ENCODE peak calls at places on chromosomes 5 and 9, in five cellular contexts. G is AG04450, P is uterus, I is IMR-90, O is fibroblast of the aortic adventitia. K is an unnamed sample.

GRCh38 chr5:159515909-159516415 is 185.7 kb upstream of the IL12B start:
- DNase-seq in G (no peak), P (peak), I (peak), O (peak), K (no peak)

GRCh38 chr5:159330131-159330530 is at the start of gene IL12B:
- DNase-seq in G (no peak), P (no peak), I (peak), O (peak), K (no peak)

GRCh38 chr5:10262121-10262774 is 12.2 kb downstream of the CCT5 start:
- DNase-seq in G (no peak), P (no peak), I (no peak), O (no peak), K (no peak)

GRCh38 chr5:180646963-180647305 is 2.5 kb downstream of the FLT4 start:
- DNase-seq in G (no peak), P (no peak), I (no peak), O (no peak), K (no peak)

GRCh38 chr5:10588109-10588775 is 24.4 kb downstream of the ANKRD33B start:
- DNase-seq in G (no peak), P (no peak), I (no peak), O (no peak), K (no peak)

GRCh38 chr5:132458226-132458560 is 32.4 kb downstream of the IRF1 start:
- DNase-seq in G (no peak), P (no peak), I (peak), O (no peak), K (no peak)

GRCh38 chr9:134293576-134294227 is 32.6 kb upstream of the RXRA start:
- DNase-seq in G (no peak), P (no peak), I (no peak), O (peak), K (no peak)

GRCh38 chr5:76187386-76187785 is 104.2 kb downstream of the SV2C start:
- DNase-seq in G (no peak), P (no peak), I (no peak), O (no peak), K (no peak)

GRCh38 chr5:96963267-96963666 is 27.4 kb downstream of the LNPEP start:
- DNase-seq in G (no peak), P (peak), I (peak), O (peak), K (peak)

GRCh38 chr5:79878721-79879336 is 112.2 kb downstream of the MTX3 start:
- DNase-seq in G (no peak), P (no peak), I (no peak), O (no peak), K (no peak)

GRCh38 chr5:151234476-151235238 is 10.8 kb upstream of the CCDC69 start:
- DNase-seq in G (no peak), P (peak), I (peak), O (peak), K (peak)

GRCh38 chr5:42317575-42317974 is 105.7 kb upstream of the GHR start:
- DNase-seq in G (no peak), P (no peak), I (no peak), O (no peak), K (no peak)
- H3K4me3 ChIP-seq in G (no peak), P (no peak), I (no peak), O (no peak), K (no peak)

GRCh38 chr9:108854094-108854493 is 1.7 kb downstream of the ACTL7B start:
- DNase-seq in G (no peak), P (no peak), I (no peak), O (no peak), K (no peak)
- TF ChIP-seq CTCF in G (no peak), P (no peak), I (no peak), O (no peak), K (no peak)

GRCh38 chr5:140634103-140634502 is 1.1 kb upstream of the CD14 start:
- DNase-seq in G (no peak), P (no peak), I (no peak), O (no peak), K (no peak)

GRCh38 chr5:140631063-140631462 is 1.9 kb downstream of the CD14 start:
- DNase-seq in G (no peak), P (no peak), I (no peak), O (no peak), K (no peak)

GRCh38 chr5:140633081-140633471 is at the start of gene CD14:
- DNase-seq in G (no peak), P (no peak), I (no peak), O (peak), K (peak)

GRCh38 chr5:140631831-140632365 is 1.1 kb downstream of the CD14 start:
- DNase-seq in G (no peak), P (no peak), I (no peak), O (no peak), K (no peak)

GRCh38 chr5:140632366-140633080 is 452 bp downstream of the CD14 start:
- DNase-seq in G (no peak), P (peak), I (peak), O (peak), K (peak)
- H3K4me3 ChIP-seq in G (peak), P (peak), I (peak), O (peak), K (peak)

GRCh38 chr5:72121052-72121451 is 13.8 kb downstream of the MAP1B start:
- DNase-seq in G (no peak), P (no peak), I (no peak), O (no peak), K (no peak)

GRCh38 chr5:72123764-72124163 is 16.5 kb downstream of the MAP1B start:
- DNase-seq in G (no peak), P (no peak), I (no peak), O (no peak), K (no peak)

GRCh38 chr5:72121753-72122445 is 14.6 kb downstream of the MAP1B start:
- DNase-seq in G (no peak), P (no peak), I (no peak), O (no peak), K (no peak)

GRCh38 chr5:72125271-72125670 is 18.0 kb downstream of the MAP1B start:
- DNase-seq in G (no peak), P (no peak), I (no peak), O (no peak), K (no peak)

GRCh38 chr5:72122619-72123018 is 15.3 kb downstream of the MAP1B start:
- DNase-seq in G (no peak), P (no peak), I (no peak), O (no peak), K (no peak)
- TF ChIP-seq CTCF in G (no peak), P (no peak), I (no peak), O (no peak), K (no peak)

DNA sequence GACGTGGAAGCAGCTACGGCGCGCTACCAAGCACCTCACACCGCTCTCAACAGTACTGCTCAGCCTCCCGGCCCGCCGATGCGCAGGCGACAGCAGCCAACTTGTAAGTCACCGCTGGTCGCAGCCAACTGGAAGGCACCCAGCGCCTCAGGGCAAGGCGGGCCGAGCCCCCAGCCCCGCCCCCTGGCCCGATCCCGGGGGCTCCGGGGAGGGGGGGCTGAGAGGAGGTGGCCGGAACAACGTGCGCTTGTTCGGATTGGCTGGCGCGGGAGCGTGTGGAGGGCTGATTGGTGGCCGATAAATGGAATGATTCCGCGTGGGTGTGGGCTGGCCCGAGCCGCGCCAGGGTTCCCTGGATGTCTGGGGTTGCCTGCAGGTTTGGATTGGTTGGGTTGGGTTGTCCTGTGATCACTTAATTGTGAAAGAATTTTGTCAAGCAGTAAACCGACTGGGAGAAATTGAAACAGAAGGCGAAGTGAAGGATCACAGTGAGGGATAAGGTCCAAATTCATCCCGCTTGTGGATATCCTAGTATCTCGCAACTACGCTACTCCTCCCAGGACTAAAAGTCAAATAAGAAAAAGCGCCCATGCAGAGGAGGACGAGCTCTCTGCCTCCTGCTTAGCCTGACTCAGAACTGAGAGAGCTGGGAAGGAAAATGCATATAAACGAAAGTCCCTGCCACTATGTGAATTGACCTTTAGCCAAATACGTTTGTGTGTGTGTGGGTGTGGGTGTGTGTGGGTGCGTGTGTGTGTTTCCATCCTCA is at the start of gene STARD4:
- DNase-seq in G (peak), P (peak), I (peak), O (peak), K (peak)
- H3K4me3 ChIP-seq in G (peak), P (peak), I (peak), O (peak), K (peak)